ENCODE peak calls at places on chromosomes 4 and X, in eight cellular contexts. C, U, M, Y, T, E, F and H are unnamed samples.

GRCh38 chrX:108439434-108439883 is at the start of gene COL4A5:
- DNase-seq in U (peak; percentile 94), Y (peak; percentile 77), E (peak; percentile 92), C (peak; percentile 39), F (peak; percentile 45), M (peak; percentile 50), T (peak; percentile 91), H (no peak)

GRCh38 chr4:76640252-76640925 is 205.4 kb downstream of the SHROOM3 start:
- DNase-seq in U (no peak), E (no peak), C (peak; percentile 74), Y (no peak), M (no peak), T (peak; percentile 83), F (no peak), H (no peak)

GRCh38 chr4:41963105-41963504 is 18.5 kb upstream of the DCAF4L1 start:
- DNase-seq in M (no peak), F (no peak), Y (no peak), T (peak; percentile 32), C (no peak), U (peak; percentile 14), E (peak; percentile 23), H (peak; percentile 18)

GRCh38 chrX:103518571-103518970 is 718 bp downstream of the RAB40A start:
- DNase-seq in T (no peak), E (no peak), U (no peak), F (no peak), C (no peak), Y (no peak), M (no peak), H (no peak)

GRCh38 chr4:160869899-160870298 is 1293.9 kb downstream of the FSTL5 start:
- DNase-seq in M (no peak), T (no peak), Y (no peak), F (no peak), E (no peak), C (no peak), U (no peak), H (no peak)

GRCh38 chr4:107896158-107896645 is 35.1 kb upstream of the CYP2U1 start:
- DNase-seq in E (no peak), Y (no peak), M (no peak), T (peak; percentile 98), C (no peak), U (peak; percentile 100), F (peak; percentile 75), H (peak; percentile 5)

GRCh38 chrX:46444011-46444410 is 101.2 kb downstream of the ZNF674 start:
- DNase-seq in C (no peak), U (peak; percentile 92), M (no peak), T (peak; percentile 66), E (peak; percentile 5), Y (no peak), F (peak; percentile 43), H (peak; percentile 33)

GRCh38 chrX:53254570-53255461 is 26.6 kb downstream of the IQSEC2 start:
- DNase-seq in F (no peak), M (no peak), T (no peak), E (no peak), Y (no peak), C (no peak), U (no peak), H (no peak)

GRCh38 chr4:76758290-76758882 is 139.6 kb downstream of the SOWAHB start:
- DNase-seq in C (no peak), U (peak; percentile 71), Y (no peak), M (no peak), F (no peak), E (peak; percentile 51), T (peak; percentile 53), H (no peak)

GRCh38 chrX:52574416-52575275 is 57.8 kb upstream of the XAGE1B start:
- DNase-seq in E (peak; percentile 62), U (peak; percentile 53), C (no peak), F (peak; percentile 15), T (peak; percentile 53), Y (no peak), M (no peak), H (peak; percentile 20)

GRCh38 chr4:8754634-8755589 is 116.7 kb downstream of the HMX1 start:
- DNase-seq in E (no peak), F (no peak), M (peak; percentile 42), C (peak; percentile 15), T (no peak), U (no peak), Y (peak; percentile 60), H (no peak)

GRCh38 chr4:126533176-126533575 is 1099.6 kb upstream of the INTU start:
- DNase-seq in M (no peak), C (no peak), E (no peak), U (peak; percentile 34), T (no peak), F (no peak), Y (no peak), H (no peak)

GRCh38 chr4:66687393-66687971 is 857.8 kb downstream of the CENPC start:
- DNase-seq in E (no peak), T (no peak), M (no peak), F (no peak), C (no peak), Y (no peak), U (no peak), H (no peak)

GRCh38 chrX:69503835-69504625 is at the start of gene NALF2:
- DNase-seq in E (peak; percentile 81), Y (no peak), U (peak; percentile 18), T (peak; percentile 49), F (no peak), C (peak; percentile 46), M (peak; percentile 54), H (peak; percentile 44)

GRCh38 chr4:26647523-26648224 is 63.8 kb downstream of the TBC1D19 start:
- DNase-seq in E (no peak), C (no peak), T (no peak), Y (no peak), M (no peak), U (no peak), F (no peak), H (no peak)

GRCh38 chrX:23945206-23945605 is 37.4 kb downstream of the CXorf58 start:
- DNase-seq in C (no peak), T (no peak), U (no peak), F (no peak), M (no peak), Y (no peak), E (no peak), H (no peak)

GRCh38 chrX:49264460-49264859 is at the start of gene FOXP3:
- DNase-seq in Y (no peak), E (no peak), C (no peak), T (no peak), M (no peak), F (no peak), U (no peak), H (peak; percentile 46)

GRCh38 chr4:35463251-35463952 is 780.9 kb downstream of the ARAP2 start:
- DNase-seq in C (no peak), E (no peak), M (no peak), T (no peak), U (no peak), Y (no peak), F (no peak), H (no peak)

GRCh38 chrX:72041901-72042859 is 89.5 kb downstream of the RTL5 start:
- DNase-seq in E (no peak), M (no peak), Y (no peak), C (no peak), F (no peak), T (no peak), U (peak; percentile 72), H (no peak)

DNA sequence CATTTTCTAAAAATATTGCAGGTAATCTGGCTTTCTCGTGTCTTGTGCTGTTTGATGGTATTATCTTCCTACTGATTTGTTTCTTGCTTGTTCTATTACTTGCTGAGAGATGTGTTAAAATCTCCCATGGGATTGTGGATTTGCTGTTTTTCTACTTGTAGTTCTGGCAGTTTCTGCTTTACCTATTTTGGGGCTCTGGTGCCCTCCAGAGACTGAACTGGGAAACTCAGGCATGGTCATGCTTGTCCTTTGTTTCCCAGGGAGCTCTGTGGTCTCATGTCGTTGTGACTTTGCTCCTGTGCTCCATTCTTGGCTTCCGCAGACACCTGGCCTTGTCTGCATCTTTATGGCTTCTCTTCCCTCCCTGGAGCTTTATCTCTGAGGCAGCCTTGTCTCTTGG is 39.5 kb downstream of the NSD2 start:
- DNase-seq in E (peak; percentile 62), C (no peak), T (peak; percentile 64), U (peak; percentile 41), M (no peak), F (peak; percentile 22), Y (no peak), H (peak; percentile 33)
- TF ChIP-seq CTCF in E (peak; percentile 73), C (peak; percentile 31), T (peak; percentile 83), U (peak; percentile 81), M (no peak), F (peak; percentile 76), Y (peak; percentile 77), H (peak; percentile 40)

GRCh38 chrX:152601848-152602616 is 35.7 kb upstream of the GABRQ start:
- DNase-seq in F (no peak), U (peak; percentile 66), Y (no peak), T (peak; percentile 1), M (no peak), C (no peak), E (no peak), H (peak; percentile 23)
- TF ChIP-seq CTCF in F (no peak), U (no peak), Y (peak; percentile 35), T (no peak), M (no peak), C (no peak), E (no peak), H (no peak)

GRCh38 chrX:47644557-47645091 is 5.7 kb downstream of the ELK1 start:
- DNase-seq in M (no peak), F (no peak), C (no peak), Y (no peak), T (peak; percentile 37), E (peak; percentile 61), U (peak; percentile 16), H (no peak)
- TF ChIP-seq CTCF in M (no peak), F (peak; percentile 40), C (no peak), Y (peak; percentile 66), T (peak; percentile 57), E (peak; percentile 55), U (peak; percentile 57), H (no peak)

GRCh38 chrX:38656350-38656915 is 95.1 kb downstream of the TSPAN7 start:
- DNase-seq in U (no peak), M (no peak), F (no peak), Y (no peak), T (no peak), C (no peak), E (no peak), H (no peak)

GRCh38 chrX:38654302-38654701 is 93.0 kb downstream of the TSPAN7 start:
- DNase-seq in E (peak; percentile 61), F (no peak), Y (no peak), U (peak; percentile 6), M (no peak), C (no peak), T (peak; percentile 40), H (no peak)

GRCh38 chrX:38651625-38652601 is 90.6 kb downstream of the TSPAN7 start:
- DNase-seq in T (no peak), M (no peak), C (no peak), E (no peak), F (no peak), Y (no peak), U (no peak), H (no peak)

GRCh38 chrX:38649674-38650647 is 88.6 kb downstream of the TSPAN7 start:
- DNase-seq in T (no peak), U (no peak), F (no peak), Y (no peak), M (no peak), C (no peak), E (no peak), H (no peak)

DNA sequence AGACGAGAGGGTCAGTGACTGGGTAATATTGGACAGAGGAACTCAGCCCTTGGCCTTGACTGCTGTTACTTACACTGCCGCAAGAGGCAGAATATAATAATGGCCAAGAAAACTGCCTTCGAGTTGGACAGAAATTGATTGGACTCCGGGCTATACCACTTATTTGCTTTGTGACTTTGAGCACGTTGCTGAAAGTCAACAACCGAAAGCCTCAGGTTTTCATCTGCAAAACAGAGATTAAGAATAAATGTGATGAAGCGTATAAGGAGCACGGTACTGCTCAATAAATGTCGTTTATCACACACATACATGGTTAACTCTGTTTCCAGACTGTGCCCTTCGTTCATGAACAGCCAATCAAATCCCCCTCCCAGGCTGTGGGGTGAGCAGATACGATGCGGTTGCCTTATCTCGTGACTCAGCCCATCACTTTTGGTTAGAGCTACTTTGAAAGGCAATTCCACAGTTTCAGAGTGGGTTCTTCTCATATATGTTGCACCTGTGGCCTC is 91.6 kb downstream of the TSPAN7 start:
- DNase-seq in U (no peak), Y (no peak), M (no peak), C (no peak), T (no peak), F (no peak), E (no peak), H (no peak)
- TF ChIP-seq CTCF in U (no peak), Y (no peak), M (no peak), C (no peak), T (no peak), F (no peak), E (no peak), H (no peak)